ENCODE peak calls at places on chromosomes 7 and 10, in six cellular contexts. E, R, P, V, Z and L are unnamed samples.

GRCh38 chr7:42843209-42843800 is 68.6 kb downstream of the C7orf25 start:
- DNase-seq in R (peak; percentile 59), V (peak; percentile 69), Z (peak; percentile 8), E (peak; percentile 36), P (peak; percentile 60), L (peak; percentile 61)

GRCh38 chr10:53508197-53508596 is 735.6 kb upstream of the MBL2 start:
- DNase-seq in R (no peak), Z (no peak), E (no peak), V (no peak), P (no peak), L (no peak)

GRCh38 chr10:35413985-35414861 is 77.9 kb downstream of the CCNY start:
- DNase-seq in Z (no peak), E (no peak), V (peak; percentile 56), P (no peak), R (no peak), L (no peak)

GRCh38 chr10:46542567-46543323 is 13.7 kb downstream of the GPRIN2 start:
- DNase-seq in P (no peak), R (peak; percentile 9), V (no peak), E (no peak), Z (no peak), L (peak; percentile 9)

GRCh38 chr10:11555556-11555955 is 55.9 kb downstream of the USP6NL start:
- DNase-seq in V (no peak), Z (no peak), P (no peak), E (no peak), R (no peak), L (no peak)

GRCh38 chr7:102425639-102426267 is 7.6 kb upstream of the ORAI2 start:
- DNase-seq in E (no peak), Z (no peak), P (peak; percentile 35), V (no peak), R (no peak), L (no peak)

GRCh38 chr10:30371954-30372353 is 22.9 kb upstream of the MTPAP start:
- DNase-seq in Z (no peak), E (no peak), R (no peak), V (no peak), P (no peak), L (no peak)

GRCh38 chr7:13830604-13830915 is 158.9 kb downstream of the ETV1 start:
- DNase-seq in E (no peak), V (no peak), R (no peak), Z (no peak), P (no peak), L (no peak)

GRCh38 chr10:118595598-118596425 is at the start of gene PRLHR:
- DNase-seq in R (peak; percentile 42), V (no peak), Z (no peak), E (peak; percentile 35), P (peak; percentile 46), L (peak; percentile 34)

GRCh38 chr10:13837966-13838365 is 251.2 kb downstream of the PRPF18 start:
- DNase-seq in R (no peak), Z (no peak), E (no peak), V (no peak), P (no peak), L (no peak)

GRCh38 chr10:49183596-49184542 is 4.3 kb downstream of the TMEM273 start:
- DNase-seq in P (no peak), Z (no peak), V (no peak), E (no peak), R (no peak), L (no peak)

GRCh38 chr10:125035136-125035535 is 93.2 kb downstream of the ZRANB1 start:
- DNase-seq in E (no peak), P (no peak), R (no peak), Z (peak; percentile 64), V (no peak), L (no peak)

GRCh38 chr7:151993977-151994676 is 31.3 kb upstream of the GALNT11 start:
- DNase-seq in Z (no peak), P (no peak), R (no peak), V (no peak), E (no peak), L (no peak)

GRCh38 chr7:128910569-128910945 is at the start of gene KCP:
- DNase-seq in E (no peak), R (no peak), V (peak; percentile 56), Z (no peak), P (peak; percentile 19), L (no peak)

GRCh38 chr7:100493476-100494264 is 9.9 kb downstream of the NYAP1 start:
- DNase-seq in P (peak; percentile 67), E (no peak), V (no peak), R (peak; percentile 45), Z (no peak), L (no peak)

GRCh38 chr7:156234666-156235494 is 405.7 kb upstream of the RNF32 start:
- DNase-seq in E (no peak), R (no peak), Z (no peak), P (no peak), V (no peak), L (no peak)

GRCh38 chr7:139108256-139109187 is 998 bp downstream of the ZC3HAV1 start:
- DNase-seq in Z (no peak), E (peak; percentile 39), R (peak; percentile 22), P (peak; percentile 52), V (peak; percentile 71), L (peak; percentile 40)

GRCh38 chr7:19984231-19984632 is 210.8 kb upstream of the TMEM196 start:
- DNase-seq in Z (no peak), E (no peak), V (no peak), R (no peak), P (no peak), L (no peak)

GRCh38 chr7:101302641-101303101 is 18.9 kb downstream of the IFT22 start:
- DNase-seq in E (no peak), Z (no peak), R (no peak), V (no peak), P (no peak), L (no peak)

GRCh38 chr10:98295401-98295811 is 27.4 kb upstream of the LOXL4 start:
- DNase-seq in R (no peak), E (no peak), Z (no peak), V (no peak), P (no peak), L (no peak)

GRCh38 chr10:125414998-125415397 is 254.6 kb upstream of the CTBP2 start:
- DNase-seq in R (no peak), E (no peak), V (no peak), Z (no peak), P (no peak), L (no peak)

GRCh38 chr7:22427122-22427503 is 70.2 kb upstream of the RAPGEF5 start:
- DNase-seq in E (no peak), Z (no peak), P (no peak), V (no peak), R (no peak), L (no peak)

GRCh38 chr10:95406651-95407280 is 116.0 kb upstream of the PDLIM1 start:
- DNase-seq in Z (no peak), V (peak; percentile 94), E (no peak), P (peak; percentile 56), R (no peak), L (peak; percentile 73)

GRCh38 chr10:109173910-109174309 is 749.4 kb downstream of the XPNPEP1 start:
- DNase-seq in R (no peak), P (no peak), Z (no peak), V (no peak), E (no peak), L (no peak)

GRCh38 chr7:107937514-107937913 is 46.5 kb downstream of the DLD start:
- DNase-seq in R (no peak), P (no peak), E (no peak), Z (no peak), V (no peak), L (no peak)

DNA sequence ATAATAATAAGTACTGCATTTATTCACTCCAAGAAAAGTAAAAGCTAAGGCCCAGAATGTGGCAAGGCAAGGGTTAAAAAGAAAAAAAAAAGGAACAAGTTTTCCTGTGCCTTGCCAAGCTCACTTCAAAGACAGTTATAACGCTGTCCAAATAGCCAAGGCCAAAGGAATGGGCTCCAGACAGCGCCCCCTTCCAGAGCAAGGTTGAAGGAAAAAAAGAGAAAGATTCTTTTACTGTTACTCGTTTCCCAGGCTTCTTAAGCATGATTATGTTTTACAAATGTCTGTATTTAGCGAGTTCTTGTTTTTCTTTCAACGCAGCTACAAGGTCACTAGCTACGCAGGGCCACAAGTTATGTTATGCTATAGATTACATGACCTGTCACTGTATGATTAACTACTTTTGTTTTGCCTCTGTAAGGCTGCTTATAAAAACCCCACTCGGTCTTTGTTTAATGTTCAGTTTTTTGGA is 9.1 kb upstream of the EIF4H start:
- DNase-seq in V (no peak), Z (no peak), R (no peak), P (peak; percentile 28), E (no peak), L (peak; percentile 77)
- TF ChIP-seq CTCF in V (no peak), Z (peak; percentile 58), R (no peak), P (no peak), E (peak; percentile 38), L (peak; percentile 49)

GRCh38 chr10:132459252-132460028 is 62.4 kb downstream of the PWWP2B start:
- DNase-seq in R (no peak), E (no peak), P (no peak), V (no peak), Z (no peak), L (no peak)
- H3K4me3 ChIP-seq in R (no peak overlapping the region), E (no peak overlapping the region), P (no peak overlapping the region), V (no peak overlapping the region), Z (no peak overlapping the region), L (no peak overlapping the region)

GRCh38 chr10:80171248-80171660 is 34.1 kb downstream of the ANXA11 start:
- DNase-seq in P (no peak), R (no peak), E (no peak), Z (no peak), V (peak; percentile 57), L (no peak)
- TF ChIP-seq POLR2A in P (no peak), R (no peak), E (no peak), Z (no peak), V (no peak), L (no peak)

DNA sequence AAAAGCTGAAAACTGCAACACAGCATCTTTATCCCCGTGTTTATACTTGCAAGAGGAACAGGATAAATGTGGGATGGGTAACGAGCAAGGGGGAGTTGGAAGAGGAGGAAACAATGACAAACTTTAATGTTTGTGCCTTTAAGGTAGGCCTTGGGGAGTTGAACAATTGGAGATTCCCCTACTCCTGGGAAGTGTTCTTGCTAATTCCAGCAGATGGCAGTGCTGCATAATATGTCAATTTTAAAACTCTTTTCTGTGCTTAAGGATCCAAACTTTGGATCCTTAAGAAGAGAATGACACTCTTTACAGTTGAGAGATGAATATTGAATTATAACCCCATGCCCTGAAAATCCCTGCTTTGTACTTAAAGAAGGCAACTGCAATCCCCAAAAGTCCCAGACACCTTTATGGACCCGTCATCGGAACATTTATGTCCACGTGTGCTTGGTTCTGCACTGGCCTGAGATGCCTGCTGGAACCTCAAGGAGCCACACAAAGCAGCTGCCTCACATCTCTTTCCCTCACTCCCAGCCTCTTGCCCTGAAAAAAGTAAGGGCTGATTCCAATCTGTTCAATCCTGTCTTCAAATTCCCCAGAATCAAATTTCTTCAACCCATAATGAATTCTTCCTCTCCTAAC is 12.0 kb downstream of the IFIT5 start:
- DNase-seq in R (no peak), P (no peak), E (peak; percentile 56), Z (no peak), V (no peak), L (no peak)
- TF ChIP-seq CTCF in R (peak; percentile 85), P (peak; percentile 46), E (peak; percentile 93), Z (peak; percentile 69), V (peak; percentile 74), L (peak; percentile 75)

DNA sequence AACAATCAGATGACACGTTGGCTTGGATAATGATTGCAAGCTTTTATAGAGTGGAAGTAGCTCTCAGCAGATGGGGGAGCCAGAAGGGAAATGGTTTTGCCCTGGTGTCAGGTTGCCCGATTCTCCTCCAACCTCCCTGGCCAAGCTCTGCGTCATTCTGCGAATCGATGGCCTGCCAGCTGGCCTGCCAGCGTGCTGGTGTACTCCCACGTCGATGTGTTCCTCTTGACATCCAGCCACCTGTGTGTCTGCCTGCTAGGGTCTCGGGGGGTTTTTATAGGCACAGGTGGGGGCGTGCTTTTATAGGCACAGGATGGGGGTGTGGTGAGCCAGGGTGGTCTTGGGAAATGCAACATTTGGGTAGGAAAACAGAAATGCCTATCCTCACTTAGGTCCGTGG is 4.6 kb downstream of the NET1 start:
- DNase-seq in P (no peak), E (no peak), R (no peak), V (no peak), Z (no peak), L (no peak)
- H3K4me3 ChIP-seq in P (no peak overlapping the region), E (no peak overlapping the region), R (no peak overlapping the region), V (no peak overlapping the region), Z (no peak overlapping the region), L (no peak overlapping the region)